ENCODE peak calls at places on chromosomes 12 and 14, in nine cellular contexts. L, P, S, F, H, C, Y, W and J are unnamed samples.

GRCh38 chr14:70856851-70857498 is 47.7 kb upstream of the MAP3K9 start:
- DNase-seq in L (no peak), P (peak), S (no peak), F (no peak), H (no peak), C (peak), Y (no peak), W (peak), J (peak)

GRCh38 chr12:130179621-130180020 is 17.4 kb downstream of the FZD10 start:
- DNase-seq in L (no peak), P (no peak), S (no peak), F (no peak), H (no peak), C (no peak), Y (no peak), W (no peak), J (no peak)

GRCh38 chr12:102659200-102659911 is 179.0 kb upstream of the IGF1 start:
- DNase-seq in L (no peak), P (no peak), S (no peak), F (no peak), H (no peak), C (no peak), Y (no peak), W (no peak), J (no peak)

GRCh38 chr12:101675555-101675954 is 21.9 kb upstream of the CHPT1 start:
- DNase-seq in L (no peak), P (peak), S (no peak), F (no peak), H (no peak), C (no peak), Y (no peak), W (no peak), J (no peak)

GRCh38 chr12:54021432-54022013 is 6.7 kb upstream of the HOXC6 start:
- DNase-seq in L (no peak), P (no peak), S (no peak), F (no peak), H (no peak), C (no peak), Y (no peak), W (no peak), J (no peak)

GRCh38 chr12:24244801-24245200 is 295.3 kb upstream of the SOX5 start:
- DNase-seq in L (no peak), P (peak), S (no peak), F (no peak), H (no peak), C (no peak), Y (no peak), W (no peak), J (no peak)

GRCh38 chr12:124316257-124316656 is 21.4 kb downstream of the RFLNA start:
- DNase-seq in L (no peak), P (no peak), S (no peak), F (no peak), H (no peak), C (no peak), Y (no peak), W (no peak), J (no peak)

GRCh38 chr14:64812412-64812811 is 67.3 kb downstream of the SPTB start:
- DNase-seq in L (peak), P (no peak), S (no peak), F (no peak), H (no peak), C (no peak), Y (no peak), W (no peak), J (no peak)